ENCODE peak calls at places on chromosomes 12 and 14, in five cellular contexts. One of them, this sample, is unnamed.

GRCh38 chr12:54641089-54641488 is 6.4 kb upstream of the LACRT start:
- DNase-seq in osteocyte: no peak
- DNase-seq in AG09309: no peak
- DNase-seq in cardiac fibroblast: no peak
- DNase-seq in endothelial cell: no peak
- DNase-seq in this sample: no peak

GRCh38 chr12:105218434-105218833 is 17.5 kb downstream of the APPL2 start:
- DNase-seq in osteocyte: no peak
- DNase-seq in endothelial cell: no peak
- DNase-seq in cardiac fibroblast: peak
- DNase-seq in AG09309: no peak
- DNase-seq in this sample: no peak

GRCh38 chr14:77151918-77152588 is 10.5 kb upstream of the ZDHHC22 start:
- DNase-seq in osteocyte: no peak
- DNase-seq in cardiac fibroblast: peak
- DNase-seq in endothelial cell: no peak
- DNase-seq in AG09309: no peak
- DNase-seq in this sample: no peak

GRCh38 chr12:6821674-6822433 is at the start of gene GPR162:
- DNase-seq in endothelial cell: peak
- DNase-seq in cardiac fibroblast: peak
- DNase-seq in AG09309: no peak
- DNase-seq in osteocyte: no peak
- DNase-seq in this sample: peak

GRCh38 chr12:106903241-106903950 is 52.3 kb upstream of the TMEM263 start:
- DNase-seq in cardiac fibroblast: peak
- DNase-seq in AG09309: no peak
- DNase-seq in osteocyte: no peak
- DNase-seq in endothelial cell: peak
- DNase-seq in this sample: peak

GRCh38 chr12:45388545-45388944 is 172.7 kb downstream of the ANO6 start:
- DNase-seq in AG09309: peak
- DNase-seq in cardiac fibroblast: peak
- DNase-seq in osteocyte: no peak
- DNase-seq in endothelial cell: peak
- DNase-seq in this sample: peak

GRCh38 chr14:32900602-32901001 is 38.1 kb upstream of the NPAS3 start:
- DNase-seq in cardiac fibroblast: peak
- DNase-seq in osteocyte: no peak
- DNase-seq in endothelial cell: no peak
- DNase-seq in AG09309: no peak
- DNase-seq in this sample: no peak

GRCh38 chr12:121424632-121424992 is 24.7 kb downstream of the RNF34 start:
- DNase-seq in cardiac fibroblast: no peak
- DNase-seq in osteocyte: no peak
- DNase-seq in endothelial cell: no peak
- DNase-seq in AG09309: no peak
- DNase-seq in this sample: no peak

GRCh38 chr12:107657133-107657532 is 28.5 kb upstream of the PWP1 start:
- DNase-seq in cardiac fibroblast: no peak
- DNase-seq in osteocyte: no peak
- DNase-seq in AG09309: no peak
- DNase-seq in endothelial cell: no peak
- DNase-seq in this sample: no peak

GRCh38 chr12:78473136-78473535 is 391.4 kb upstream of the SYT1 start:
- DNase-seq in AG09309: no peak
- DNase-seq in cardiac fibroblast: peak
- DNase-seq in osteocyte: no peak
- DNase-seq in endothelial cell: no peak
- DNase-seq in this sample: no peak

GRCh38 chr12:110039085-110039807 is 9.1 kb downstream of the C12orf76 start:
- DNase-seq in cardiac fibroblast: peak
- DNase-seq in AG09309: peak
- DNase-seq in endothelial cell: peak
- DNase-seq in osteocyte: no peak
- DNase-seq in this sample: no peak

GRCh38 chr14:44700184-44700583 is 193.1 kb upstream of the FSCB start:
- DNase-seq in AG09309: no peak
- DNase-seq in endothelial cell: no peak
- DNase-seq in osteocyte: no peak
- DNase-seq in cardiac fibroblast: peak
- DNase-seq in this sample: no peak

GRCh38 chr12:42571327-42572009 is 18.1 kb downstream of the PRICKLE1 start:
- DNase-seq in cardiac fibroblast: no peak
- DNase-seq in osteocyte: no peak
- DNase-seq in endothelial cell: no peak
- DNase-seq in AG09309: no peak
- DNase-seq in this sample: no peak

GRCh38 chr12:121009744-121010143 is 6.5 kb downstream of the C12orf43 start:
- DNase-seq in osteocyte: no peak
- DNase-seq in endothelial cell: no peak
- DNase-seq in cardiac fibroblast: peak
- DNase-seq in AG09309: no peak
- DNase-seq in this sample: peak

GRCh38 chr14:76376409-76376877 is 506 bp downstream of the ESRRB start:
- DNase-seq in AG09309: no peak
- DNase-seq in cardiac fibroblast: no peak
- DNase-seq in endothelial cell: no peak
- DNase-seq in osteocyte: no peak
- DNase-seq in this sample: no peak

GRCh38 chr14:35261774-35262173 is 30.4 kb upstream of the PSMA6 start:
- DNase-seq in cardiac fibroblast: peak
- DNase-seq in osteocyte: no peak
- DNase-seq in endothelial cell: no peak
- DNase-seq in AG09309: no peak
- DNase-seq in this sample: no peak

GRCh38 chr14:34843011-34843554 is 32.1 kb downstream of the BAZ1A start:
- DNase-seq in endothelial cell: no peak
- DNase-seq in cardiac fibroblast: peak
- DNase-seq in osteocyte: no peak
- DNase-seq in AG09309: peak
- DNase-seq in this sample: no peak

GRCh38 chr12:63792333-63792732 is 12.6 kb downstream of the RXYLT1 start:
- DNase-seq in endothelial cell: no peak
- DNase-seq in osteocyte: no peak
- DNase-seq in cardiac fibroblast: no peak
- DNase-seq in AG09309: no peak
- DNase-seq in this sample: no peak

GRCh38 chr12:6960291-6961277 is 9.4 kb downstream of the PTPN6 start:
- DNase-seq in endothelial cell: no peak
- DNase-seq in AG09309: no peak
- DNase-seq in cardiac fibroblast: peak
- DNase-seq in osteocyte: no peak
- DNase-seq in this sample: no peak

GRCh38 chr14:30330452-30330851 is 228.5 kb upstream of the G2E3 start:
- DNase-seq in endothelial cell: no peak
- DNase-seq in AG09309: no peak
- DNase-seq in osteocyte: no peak
- DNase-seq in cardiac fibroblast: peak
- DNase-seq in this sample: no peak

GRCh38 chr12:127209318-127209717 is 1057.7 kb upstream of the TMEM132C start:
- DNase-seq in endothelial cell: no peak
- DNase-seq in cardiac fibroblast: peak
- DNase-seq in osteocyte: no peak
- DNase-seq in AG09309: no peak
- DNase-seq in this sample: no peak

GRCh38 chr14:84028205-84028604 is 1501.7 kb upstream of the FLRT2 start:
- DNase-seq in cardiac fibroblast: no peak
- DNase-seq in AG09309: no peak
- DNase-seq in endothelial cell: no peak
- DNase-seq in osteocyte: no peak
- DNase-seq in this sample: no peak

GRCh38 chr14:64683264-64683663 is 21.0 kb upstream of the PLEKHG3 start:
- DNase-seq in AG09309: no peak
- DNase-seq in osteocyte: no peak
- DNase-seq in cardiac fibroblast: no peak
- DNase-seq in endothelial cell: no peak
- DNase-seq in this sample: peak

GRCh38 chr14:104601786-104602185 is 2.8 kb downstream of the TMEM179 start:
- DNase-seq in cardiac fibroblast: no peak
- DNase-seq in AG09309: no peak
- DNase-seq in osteocyte: no peak
- DNase-seq in endothelial cell: peak
- DNase-seq in this sample: no peak

GRCh38 chr12:49195734-49196133 is 6.9 kb upstream of the TUBA1A start:
- DNase-seq in cardiac fibroblast: no peak
- DNase-seq in endothelial cell: no peak
- DNase-seq in AG09309: no peak
- DNase-seq in osteocyte: no peak
- DNase-seq in this sample: no peak

GRCh38 chr12:751192-751827 is 1.1 kb upstream of the WNK1 start:
- DNase-seq in osteocyte: peak
- DNase-seq in endothelial cell: peak
- DNase-seq in AG09309: peak
- DNase-seq in cardiac fibroblast: peak
- DNase-seq in this sample: peak

GRCh38 chr14:77511486-77512162 is 13.0 kb upstream of the ISM2 start:
- DNase-seq in osteocyte: no peak
- DNase-seq in endothelial cell: no peak
- DNase-seq in AG09309: no peak
- DNase-seq in cardiac fibroblast: peak
- DNase-seq in this sample: no peak

GRCh38 chr12:64236549-64236948 is 14.5 kb upstream of the KICS2 start:
- DNase-seq in osteocyte: no peak
- DNase-seq in cardiac fibroblast: peak
- DNase-seq in AG09309: no peak
- DNase-seq in endothelial cell: no peak
- DNase-seq in this sample: no peak

GRCh38 chr14:102486513-102487203 is 22.9 kb downstream of the ANKRD9 start:
- DNase-seq in cardiac fibroblast: no peak
- DNase-seq in osteocyte: no peak
- DNase-seq in endothelial cell: no peak
- DNase-seq in AG09309: no peak
- DNase-seq in this sample: no peak

GRCh38 chr12:116194935-116195431 is 82.5 kb downstream of the MED13L start:
- DNase-seq in cardiac fibroblast: no peak
- DNase-seq in AG09309: no peak
- DNase-seq in endothelial cell: no peak
- DNase-seq in osteocyte: no peak
- DNase-seq in this sample: no peak

GRCh38 chr12:11922361-11922760 is 148.4 kb upstream of the BCL2L14 start:
- DNase-seq in cardiac fibroblast: no peak
- DNase-seq in AG09309: no peak
- DNase-seq in endothelial cell: no peak
- DNase-seq in osteocyte: no peak
- DNase-seq in this sample: no peak

GRCh38 chr14:71050227-71050823 is 143.1 kb downstream of the PCNX1 start:
- DNase-seq in endothelial cell: no peak
- DNase-seq in AG09309: no peak
- DNase-seq in osteocyte: no peak
- DNase-seq in cardiac fibroblast: peak
- DNase-seq in this sample: no peak

GRCh38 chr14:88078525-88078924 is 73.6 kb downstream of the GPR65 start:
- DNase-seq in osteocyte: no peak
- DNase-seq in cardiac fibroblast: no peak
- DNase-seq in endothelial cell: no peak
- DNase-seq in AG09309: no peak
- DNase-seq in this sample: no peak
- TF ChIP-seq CTCF in osteocyte: no peak
- TF ChIP-seq CTCF in cardiac fibroblast: no peak
- TF ChIP-seq CTCF in endothelial cell: no peak
- TF ChIP-seq CTCF in AG09309: no peak
- TF ChIP-seq CTCF in this sample: no peak

GRCh38 chr14:36773558-36773957 is 111.9 kb downstream of the PAX9 start:
- DNase-seq in AG09309: no peak
- DNase-seq in endothelial cell: no peak
- DNase-seq in cardiac fibroblast: peak
- DNase-seq in osteocyte: no peak
- DNase-seq in this sample: no peak

GRCh38 chr14:36768638-36769337 is 107.1 kb downstream of the PAX9 start:
- DNase-seq in endothelial cell: no peak
- DNase-seq in cardiac fibroblast: no peak
- DNase-seq in AG09309: no peak
- DNase-seq in osteocyte: no peak
- DNase-seq in this sample: no peak

GRCh38 chr14:36771256-36771655 is 109.6 kb downstream of the PAX9 start:
- DNase-seq in AG09309: no peak
- DNase-seq in endothelial cell: no peak
- DNase-seq in osteocyte: no peak
- DNase-seq in cardiac fibroblast: no peak
- DNase-seq in this sample: no peak

GRCh38 chr14:36767603-36768281 is 106.1 kb downstream of the PAX9 start:
- DNase-seq in endothelial cell: no peak
- DNase-seq in AG09309: no peak
- DNase-seq in cardiac fibroblast: no peak
- DNase-seq in osteocyte: no peak
- DNase-seq in this sample: no peak

DNA sequence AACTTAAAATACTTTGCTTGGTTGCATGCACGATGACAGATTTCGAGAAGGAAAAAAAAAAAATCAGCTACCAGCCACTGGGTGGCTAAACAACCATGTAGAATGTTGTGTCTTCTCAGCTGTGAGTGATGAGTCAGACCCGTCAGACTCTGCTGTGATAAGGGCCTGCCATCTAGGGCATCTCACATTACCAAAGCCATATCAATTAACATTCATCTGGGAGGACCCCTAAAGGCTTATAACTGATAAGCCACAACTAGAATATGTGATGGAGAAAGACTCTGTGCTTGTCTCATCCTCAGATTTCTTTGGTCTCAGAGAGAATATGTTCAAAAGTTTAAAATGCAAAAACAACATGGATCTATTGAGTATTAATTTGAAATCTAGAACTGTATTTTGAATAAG is 111.5 kb downstream of the PAX9 start:
- DNase-seq in endothelial cell: no peak
- DNase-seq in AG09309: no peak
- DNase-seq in osteocyte: no peak
- DNase-seq in cardiac fibroblast: peak
- DNase-seq in this sample: no peak
- TF ChIP-seq CTCF in endothelial cell: no peak
- TF ChIP-seq CTCF in AG09309: peak
- TF ChIP-seq CTCF in osteocyte: peak
- TF ChIP-seq CTCF in cardiac fibroblast: peak
- TF ChIP-seq CTCF in this sample: peak

GRCh38 chr12:132167610-132168310 is 23.5 kb downstream of the NOC4L start:
- DNase-seq in endothelial cell: no peak
- DNase-seq in osteocyte: no peak
- DNase-seq in cardiac fibroblast: no peak
- DNase-seq in AG09309: no peak
- DNase-seq in this sample: no peak
- TF ChIP-seq CTCF in endothelial cell: no peak
- TF ChIP-seq CTCF in osteocyte: no peak
- TF ChIP-seq CTCF in cardiac fibroblast: no peak
- TF ChIP-seq CTCF in AG09309: no peak
- TF ChIP-seq CTCF in this sample: no peak

DNA sequence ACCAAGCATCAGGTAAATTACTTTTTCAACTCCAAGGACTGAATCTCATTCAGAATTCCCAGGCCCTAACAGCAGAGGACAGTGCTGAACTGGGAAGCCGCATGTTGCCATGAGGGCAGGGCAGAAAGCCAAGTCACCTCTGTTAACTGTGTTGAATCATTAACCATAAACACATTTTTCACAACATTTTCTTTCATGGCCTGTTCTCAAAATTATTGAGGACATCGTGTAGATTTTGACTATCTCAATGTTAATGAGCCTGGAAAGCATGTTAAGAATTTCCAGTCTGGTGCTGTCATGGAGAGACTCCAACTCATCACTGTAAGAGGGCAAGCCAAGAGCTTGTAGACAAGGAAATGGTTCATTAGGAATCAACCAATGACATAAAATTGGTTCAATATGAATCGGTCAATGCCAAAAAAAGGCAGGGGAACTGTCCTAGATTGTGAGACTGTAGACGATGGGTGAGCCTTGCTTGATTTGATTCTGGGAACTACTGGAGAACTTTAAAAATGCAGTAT is 33.7 kb downstream of the CPM start:
- DNase-seq in AG09309: peak
- DNase-seq in osteocyte: no peak
- DNase-seq in endothelial cell: no peak
- DNase-seq in cardiac fibroblast: peak
- DNase-seq in this sample: no peak
- TF ChIP-seq CTCF in AG09309: peak
- TF ChIP-seq CTCF in osteocyte: peak
- TF ChIP-seq CTCF in endothelial cell: no peak
- TF ChIP-seq CTCF in cardiac fibroblast: peak
- TF ChIP-seq CTCF in this sample: no peak